ENCODE peak calls at places on chromosomes 4 and X, in five cellular contexts. W is SK-MEL-5, S is NCI-H2107, P is AG09309, N is NCI-H1417. H is an unnamed sample.

GRCh38 chr4:142707397-142707796 is 138.7 kb downstream of the INPP4B start:
- DNase-seq in W (no peak), S (no peak), P (no peak), N (no peak), H (no peak)

GRCh38 chr4:179750374-179750773 is 2308.1 kb upstream of the AGA start:
- DNase-seq in W (no peak), S (no peak), P (no peak), N (peak; percentile 56), H (no peak)

GRCh38 chr4:131302108-131302507 is 1847.0 kb upstream of the PCDH10 start:
- DNase-seq in W (peak; percentile 38), S (no peak), P (no peak), N (no peak), H (no peak)

GRCh38 chr4:22369901-22370562 is 145.8 kb downstream of the ADGRA3 start:
- DNase-seq in W (no peak), S (no peak), P (no peak), N (no peak), H (no peak)

GRCh38 chr4:21470531-21470930 is 478.0 kb downstream of the KCNIP4 start:
- DNase-seq in W (peak; percentile 2), S (peak; percentile 0), P (peak; percentile 33), N (peak; percentile 46), H (peak; percentile 65)

GRCh38 chr4:20916106-20916505 is 215.8 kb downstream of the PACRGL start:
- DNase-seq in W (no peak), S (no peak), P (no peak), N (no peak), H (no peak)

GRCh38 chrX:72272868-72273267 is 4.2 kb downstream of the RPS4X start:
- DNase-seq in W (no peak), S (no peak), P (no peak), N (no peak), H (no peak)

GRCh38 chr4:151921811-151922210 is 161.0 kb upstream of the GATB start:
- DNase-seq in W (no peak), S (no peak), P (peak; percentile 66), N (no peak), H (no peak)

GRCh38 chr4:11724731-11725130 is 296.0 kb upstream of the HS3ST1 start:
- DNase-seq in W (no peak), S (no peak), P (no peak), N (no peak), H (no peak)

GRCh38 chrX:40938418-40938817 is 146.8 kb upstream of the USP9X start:
- DNase-seq in W (no peak), S (no peak), P (no peak), N (no peak), H (no peak)

GRCh38 chrX:45261005-45261404 is 60.3 kb upstream of the DIPK2B start:
- DNase-seq in W (no peak), S (no peak), P (no peak), N (no peak), H (no peak)

GRCh38 chr4:3673176-3673575 is 93.0 kb upstream of the ADRA2C start:
- DNase-seq in W (no peak), S (no peak), P (no peak), N (no peak), H (no peak)

H was measured in fibroblast of the conjunctiva.